ENCODE peak calls at places on chromosome 9, in seven cellular contexts. J is HCT116, O is A549, K is HepG2, P is H1, S is endothelial cell of umbilical vein, N is K562. M is an unnamed sample.

GRCh38 chr9:89138463-89139390 is 39.9 kb downstream of the SHC3 start:
- DNase-seq in J (peak; percentile 27), O (no peak), K (no peak), P (no peak), S (peak; percentile 33), N (no peak), M (no peak)

GRCh38 chr9:110714314-110714713 is 45.7 kb downstream of the MUSK start:
- DNase-seq in J (no peak), O (no peak), K (no peak), P (no peak), S (no peak), N (no peak), M (no peak)

GRCh38 chr9:818958-819357 is 22.5 kb upstream of the DMRT1 start:
- DNase-seq in J (no peak), O (no peak), K (no peak), P (no peak), S (no peak), N (no peak), M (no peak)

GRCh38 chr9:128554155-128554862 is 1.9 kb downstream of the SPTAN1 start:
- DNase-seq in J (peak; percentile 35), O (peak; percentile 72), K (peak; percentile 85), P (peak; percentile 51), S (peak; percentile 64), N (peak; percentile 69), M (peak; percentile 46)

GRCh38 chr9:113997610-113998009 is 80.5 kb downstream of the AMBP start:
- DNase-seq in J (no peak), O (no peak), K (no peak), P (peak; percentile 23), S (no peak), N (no peak), M (no peak)

GRCh38 chr9:14399736-14400657 is 86.1 kb upstream of the NFIB start:
- DNase-seq in J (no peak), O (no peak), K (no peak), P (no peak), S (no peak), N (no peak), M (no peak)

GRCh38 chr9:131028221-131028884 is 19.4 kb downstream of the LAMC3 start:
- DNase-seq in J (no peak), O (no peak), K (no peak), P (no peak), S (no peak), N (no peak), M (no peak)

GRCh38 chr9:12629091-12629490 is 64.1 kb upstream of the TYRP1 start:
- DNase-seq in J (no peak), O (no peak), K (no peak), P (no peak), S (no peak), N (no peak), M (no peak)

GRCh38 chr9:85425153-85425611 is 316.6 kb downstream of the AGTPBP1 start:
- DNase-seq in J (peak; percentile 69), O (peak; percentile 69), K (peak; percentile 27), P (peak; percentile 98), S (peak; percentile 84), N (peak; percentile 60), M (peak; percentile 62)

GRCh38 chr9:86644315-86645034 is 290.3 kb upstream of the TUT7 start:
- DNase-seq in J (no peak), O (no peak), K (no peak), P (no peak), S (no peak), N (no peak), M (no peak)

GRCh38 chr9:131337131-131337848 is 47.8 kb downstream of the PLPP7 start:
- DNase-seq in J (no peak), O (no peak), K (no peak), P (no peak), S (no peak), N (no peak), M (no peak)

GRCh38 chr9:87386490-87386889 is 111.2 kb upstream of the DAPK1 start:
- DNase-seq in J (no peak), O (no peak), K (peak; percentile 33), P (no peak), S (no peak), N (no peak), M (no peak)

GRCh38 chr9:18493361-18494015 is 19.5 kb downstream of the ADAMTSL1 start:
- DNase-seq in J (no peak), O (no peak), K (no peak), P (no peak), S (peak; percentile 29), N (no peak), M (no peak)

GRCh38 chr9:84271887-84272556 is 68.5 kb downstream of the SLC28A3 start:
- DNase-seq in J (no peak), O (no peak), K (no peak), P (no peak), S (no peak), N (no peak), M (no peak)

GRCh38 chr9:8329561-8330283 is 530.1 kb upstream of the DMAC1 start:
- DNase-seq in J (no peak), O (no peak), K (peak; percentile 20), P (no peak), S (no peak), N (no peak), M (no peak)

GRCh38 chr9:4955836-4956235 is 29.2 kb upstream of the JAK2 start:
- DNase-seq in J (no peak), O (peak; percentile 6), K (no peak), P (no peak), S (no peak), N (no peak), M (no peak)

GRCh38 chr9:86829496-86830046 is 117.7 kb downstream of the GAS1 start:
- DNase-seq in J (no peak), O (no peak), K (no peak), P (no peak), S (no peak), N (no peak), M (no peak)

GRCh38 chr9:97462159-97462558 is 39.3 kb upstream of the TMOD1 start:
- DNase-seq in J (no peak), O (no peak), K (no peak), P (no peak), S (no peak), N (no peak), M (no peak)

GRCh38 chr9:36151306-36152210 is 15.0 kb downstream of the GLIPR2 start:
- DNase-seq in J (no peak), O (no peak), K (no peak), P (no peak), S (peak; percentile 78), N (no peak), M (peak; percentile 93)

GRCh38 chr9:98678244-98678842 is 30.4 kb downstream of the GABBR2 start:
- DNase-seq in J (peak; percentile 26), O (peak; percentile 26), K (no peak), P (peak; percentile 67), S (peak; percentile 36), N (peak; percentile 18), M (no peak)

GRCh38 chr9:110979636-110980035 is 58.6 kb downstream of the LPAR1 start:
- DNase-seq in J (no peak), O (no peak), K (no peak), P (no peak), S (peak; percentile 10), N (no peak), M (no peak)

GRCh38 chr9:95043826-95044225 is 273.7 kb downstream of the FANCC start:
- DNase-seq in J (no peak), O (no peak), K (no peak), P (no peak), S (no peak), N (no peak), M (no peak)

GRCh38 chr9:127826253-127826913 is 23.7 kb downstream of the FPGS start:
- DNase-seq in J (no peak), O (no peak), K (no peak), P (no peak), S (no peak), N (no peak), M (no peak)

GRCh38 chr9:135275163-135275925 is 187.9 kb downstream of the OLFM1 start:
- DNase-seq in J (no peak), O (no peak), K (no peak), P (no peak), S (no peak), N (no peak), M (no peak)
- TF ChIP-seq MAX in J (no peak), O (no peak), K (no peak), P (no peak), S (no peak), N (no peak), M (no peak)

GRCh38 chr9:133993635-133994253 is 1.6 kb upstream of the VAV2 start:
- DNase-seq in J (no peak), O (no peak), K (no peak), P (no peak), S (no peak), N (no peak), M (no peak)

GRCh38 chr9:133990366-133991210 is 1.5 kb downstream of the VAV2 start:
- DNase-seq in J (peak; percentile 21), O (peak; percentile 46), K (peak; percentile 93), P (no peak), S (peak; percentile 82), N (no peak), M (no peak)

GRCh38 chr9:133992780-133993634 is 883 bp upstream of the VAV2 start:
- DNase-seq in J (peak; percentile 43), O (peak; percentile 64), K (peak; percentile 77), P (peak; percentile 84), S (peak; percentile 70), N (peak; percentile 80), M (peak; percentile 74)

GRCh38 chr9:133991211-133991921 is 758 bp downstream of the VAV2 start:
- DNase-seq in J (no peak), O (no peak), K (no peak), P (no peak), S (peak; percentile 18), N (no peak), M (no peak)

GRCh38 chr9:133991964-133992779 is at the start of gene VAV2:
- DNase-seq in J (peak; percentile 29), O (peak; percentile 35), K (peak; percentile 48), P (peak; percentile 77), S (peak; percentile 48), N (peak; percentile 67), M (peak; percentile 62)
- TF ChIP-seq POLR2A in J (peak; percentile 53), O (peak; percentile 61), K (peak; percentile 69), P (peak; percentile 20), S (peak; percentile 43), N (no peak), M (peak; percentile 33)

GRCh38 chr9:134344068-134344820 is 18.0 kb downstream of the RXRA start:
- DNase-seq in J (no peak), O (no peak), K (no peak), P (no peak), S (no peak), N (peak; percentile 74), M (no peak)
- TF ChIP-seq MAX in J (no peak), O (no peak), K (no peak), P (no peak), S (no peak), N (no peak), M (no peak)

DNA sequence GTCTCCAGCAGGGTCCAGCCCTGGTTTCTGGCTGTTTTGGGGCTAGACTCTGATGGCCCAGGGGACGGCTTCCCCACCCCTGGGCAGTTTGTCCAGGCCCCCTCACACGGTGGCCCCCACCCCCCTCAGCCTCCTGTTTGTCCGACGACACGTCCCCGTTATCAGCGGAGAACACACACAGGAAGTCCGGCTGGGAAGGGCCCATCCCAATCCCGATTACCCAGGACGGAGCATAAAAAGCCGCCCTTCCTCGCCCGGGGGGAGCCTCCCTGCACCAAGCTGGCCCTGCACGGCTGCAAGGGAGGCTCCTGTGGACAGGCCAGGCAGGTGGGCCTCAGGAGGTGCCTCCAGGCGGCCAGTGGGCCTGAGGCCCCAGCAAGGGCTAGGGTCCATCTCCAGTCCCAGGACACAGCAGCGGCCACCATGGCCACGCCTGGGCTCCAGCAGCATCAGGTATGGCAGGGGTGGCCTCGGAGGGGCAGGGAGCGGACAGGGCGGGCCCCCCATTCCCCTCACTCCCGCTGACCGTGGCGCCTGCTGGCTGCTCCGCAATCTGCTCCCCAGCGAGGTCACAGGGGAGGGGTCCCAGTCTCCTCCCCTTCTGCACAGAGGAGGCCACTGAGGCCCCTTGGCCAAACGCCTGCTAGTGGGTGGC is at the start of gene EGFL7:
- DNase-seq in J (no peak), O (no peak), K (no peak), P (peak; percentile 45), S (peak; percentile 82), N (peak; percentile 97), M (no peak)
- TF ChIP-seq POLR2A in J (no peak), O (no peak), K (no peak), P (no peak), S (peak; percentile 100), N (peak; percentile 99), M (no peak)

M was measured in NB4.